ENCODE peak calls at places on chromosomes 1 and 21, in five cellular contexts. One of them, this sample, is unnamed.

GRCh38 chr21:14383596-14384210 is 757 bp upstream of the HSPA13 start:
- DNase-seq in astrocyte of the spinal cord: no peak
- DNase-seq in fibroblast of the aortic adventitia: no peak
- DNase-seq in PC-9: no peak
- DNase-seq in BJ: no peak
- DNase-seq in this sample: no peak

GRCh38 chr21:31781737-31782136 is 49.8 kb upstream of the SCAF4 start:
- DNase-seq in astrocyte of the spinal cord: peak
- DNase-seq in fibroblast of the aortic adventitia: peak
- DNase-seq in PC-9: no peak
- DNase-seq in BJ: no peak
- DNase-seq in this sample: no peak

GRCh38 chr1:8554956-8555534 is 237.1 kb downstream of the SLC45A1 start:
- DNase-seq in astrocyte of the spinal cord: peak
- DNase-seq in fibroblast of the aortic adventitia: peak
- DNase-seq in PC-9: no peak
- DNase-seq in BJ: no peak
- DNase-seq in this sample: no peak

GRCh38 chr1:29245876-29246275 is 9.6 kb downstream of the PTPRU start:
- DNase-seq in astrocyte of the spinal cord: peak
- DNase-seq in fibroblast of the aortic adventitia: peak
- DNase-seq in PC-9: peak
- DNase-seq in BJ: no peak
- DNase-seq in this sample: no peak

GRCh38 chr1:177283380-177283779 is 112.6 kb downstream of the BRINP2 start:
- DNase-seq in astrocyte of the spinal cord: no peak
- DNase-seq in fibroblast of the aortic adventitia: no peak
- DNase-seq in PC-9: no peak
- DNase-seq in BJ: no peak
- DNase-seq in this sample: no peak

GRCh38 chr1:116352349-116352813 is 20.7 kb upstream of the ATP1A1 start:
- DNase-seq in astrocyte of the spinal cord: no peak
- DNase-seq in fibroblast of the aortic adventitia: no peak
- DNase-seq in PC-9: no peak
- DNase-seq in BJ: no peak
- DNase-seq in this sample: no peak

GRCh38 chr1:11772458-11772857 is 10.5 kb downstream of the C1orf167 start:
- DNase-seq in astrocyte of the spinal cord: no peak
- DNase-seq in fibroblast of the aortic adventitia: no peak
- DNase-seq in PC-9: no peak
- DNase-seq in BJ: no peak
- DNase-seq in this sample: no peak

GRCh38 chr1:226001852-226002666 is 2.9 kb upstream of the SDE2 start:
- DNase-seq in astrocyte of the spinal cord: peak
- DNase-seq in fibroblast of the aortic adventitia: peak
- DNase-seq in PC-9: peak
- DNase-seq in BJ: no peak
- DNase-seq in this sample: peak

GRCh38 chr1:226404063-226404903 is 3.6 kb downstream of the PARP1 start:
- DNase-seq in astrocyte of the spinal cord: no peak
- DNase-seq in fibroblast of the aortic adventitia: peak
- DNase-seq in PC-9: no peak
- DNase-seq in BJ: no peak
- DNase-seq in this sample: no peak

GRCh38 chr1:243916160-243916559 is 66.1 kb upstream of the AKT3 start:
- DNase-seq in astrocyte of the spinal cord: no peak
- DNase-seq in fibroblast of the aortic adventitia: no peak
- DNase-seq in PC-9: no peak
- DNase-seq in BJ: no peak
- DNase-seq in this sample: no peak

GRCh38 chr1:243917863-243918565 is 68.0 kb upstream of the AKT3 start:
- DNase-seq in astrocyte of the spinal cord: peak
- DNase-seq in fibroblast of the aortic adventitia: peak
- DNase-seq in PC-9: no peak
- DNase-seq in BJ: no peak
- DNase-seq in this sample: no peak

GRCh38 chr1:243912347-243912746 is 62.3 kb upstream of the AKT3 start:
- DNase-seq in astrocyte of the spinal cord: no peak
- DNase-seq in fibroblast of the aortic adventitia: no peak
- DNase-seq in PC-9: no peak
- DNase-seq in BJ: no peak
- DNase-seq in this sample: no peak

GRCh38 chr1:243921113-243921512 is 71.1 kb upstream of the AKT3 start:
- DNase-seq in astrocyte of the spinal cord: no peak
- DNase-seq in fibroblast of the aortic adventitia: no peak
- DNase-seq in PC-9: no peak
- DNase-seq in BJ: no peak
- DNase-seq in this sample: no peak

GRCh38 chr1:243917177-243917862 is 67.3 kb upstream of the AKT3 start:
- DNase-seq in astrocyte of the spinal cord: peak
- DNase-seq in fibroblast of the aortic adventitia: peak
- DNase-seq in PC-9: peak
- DNase-seq in BJ: peak
- DNase-seq in this sample: peak
- TF ChIP-seq CTCF in astrocyte of the spinal cord: peak
- TF ChIP-seq CTCF in fibroblast of the aortic adventitia: peak
- TF ChIP-seq CTCF in PC-9: no peak
- TF ChIP-seq CTCF in BJ: peak
- TF ChIP-seq CTCF in this sample: no peak

DNA sequence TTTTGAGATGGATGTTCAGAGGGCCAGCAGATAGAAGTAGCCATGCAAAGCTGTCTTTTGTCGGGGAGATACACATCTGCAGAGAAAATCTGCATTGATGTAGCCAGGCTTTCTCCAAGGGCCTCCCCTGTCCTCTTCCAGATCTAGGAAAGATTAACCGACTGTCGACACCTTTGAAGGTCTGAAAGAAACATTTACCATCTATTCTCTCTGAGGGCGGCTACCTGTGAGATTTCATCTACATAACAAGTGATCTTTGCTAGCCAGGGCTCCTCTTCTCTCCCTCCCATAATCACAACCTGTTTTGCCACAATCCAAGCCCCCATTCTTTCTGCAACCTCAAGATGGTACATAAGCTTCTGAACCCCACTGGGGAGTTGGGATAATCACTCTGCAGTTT is 193.6 kb downstream of the RGS7 start:
- DNase-seq in astrocyte of the spinal cord: no peak
- DNase-seq in fibroblast of the aortic adventitia: no peak
- DNase-seq in PC-9: no peak
- DNase-seq in BJ: no peak
- DNase-seq in this sample: no peak
- H3K4me3 ChIP-seq in astrocyte of the spinal cord: no peak
- H3K4me3 ChIP-seq in fibroblast of the aortic adventitia: no peak
- H3K4me3 ChIP-seq in PC-9: no peak
- H3K4me3 ChIP-seq in BJ: no peak
- H3K4me3 ChIP-seq in this sample: no peak

GRCh38 chr21:27566521-27566920 is 599.6 kb upstream of the ADAMTS5 start:
- DNase-seq in astrocyte of the spinal cord: no peak
- DNase-seq in fibroblast of the aortic adventitia: no peak
- DNase-seq in PC-9: no peak
- DNase-seq in BJ: no peak
- DNase-seq in this sample: no peak

GRCh38 chr21:27564684-27565280 is 597.9 kb upstream of the ADAMTS5 start:
- DNase-seq in astrocyte of the spinal cord: peak
- DNase-seq in fibroblast of the aortic adventitia: peak
- DNase-seq in PC-9: peak
- DNase-seq in BJ: no peak
- DNase-seq in this sample: no peak

GRCh38 chr21:27562303-27562702 is 595.4 kb upstream of the ADAMTS5 start:
- DNase-seq in astrocyte of the spinal cord: no peak
- DNase-seq in fibroblast of the aortic adventitia: peak
- DNase-seq in PC-9: no peak
- DNase-seq in BJ: no peak
- DNase-seq in this sample: no peak

GRCh38 chr21:27569091-27569490 is 602.2 kb upstream of the ADAMTS5 start:
- DNase-seq in astrocyte of the spinal cord: no peak
- DNase-seq in fibroblast of the aortic adventitia: peak
- DNase-seq in PC-9: no peak
- DNase-seq in BJ: no peak
- DNase-seq in this sample: no peak

GRCh38 chr21:27565418-27565817 is 598.5 kb upstream of the ADAMTS5 start:
- DNase-seq in astrocyte of the spinal cord: no peak
- DNase-seq in fibroblast of the aortic adventitia: no peak
- DNase-seq in PC-9: no peak
- DNase-seq in BJ: no peak
- DNase-seq in this sample: no peak
- TF ChIP-seq CTCF in astrocyte of the spinal cord: peak
- TF ChIP-seq CTCF in fibroblast of the aortic adventitia: no peak
- TF ChIP-seq CTCF in PC-9: no peak
- TF ChIP-seq CTCF in BJ: no peak
- TF ChIP-seq CTCF in this sample: no peak

DNA sequence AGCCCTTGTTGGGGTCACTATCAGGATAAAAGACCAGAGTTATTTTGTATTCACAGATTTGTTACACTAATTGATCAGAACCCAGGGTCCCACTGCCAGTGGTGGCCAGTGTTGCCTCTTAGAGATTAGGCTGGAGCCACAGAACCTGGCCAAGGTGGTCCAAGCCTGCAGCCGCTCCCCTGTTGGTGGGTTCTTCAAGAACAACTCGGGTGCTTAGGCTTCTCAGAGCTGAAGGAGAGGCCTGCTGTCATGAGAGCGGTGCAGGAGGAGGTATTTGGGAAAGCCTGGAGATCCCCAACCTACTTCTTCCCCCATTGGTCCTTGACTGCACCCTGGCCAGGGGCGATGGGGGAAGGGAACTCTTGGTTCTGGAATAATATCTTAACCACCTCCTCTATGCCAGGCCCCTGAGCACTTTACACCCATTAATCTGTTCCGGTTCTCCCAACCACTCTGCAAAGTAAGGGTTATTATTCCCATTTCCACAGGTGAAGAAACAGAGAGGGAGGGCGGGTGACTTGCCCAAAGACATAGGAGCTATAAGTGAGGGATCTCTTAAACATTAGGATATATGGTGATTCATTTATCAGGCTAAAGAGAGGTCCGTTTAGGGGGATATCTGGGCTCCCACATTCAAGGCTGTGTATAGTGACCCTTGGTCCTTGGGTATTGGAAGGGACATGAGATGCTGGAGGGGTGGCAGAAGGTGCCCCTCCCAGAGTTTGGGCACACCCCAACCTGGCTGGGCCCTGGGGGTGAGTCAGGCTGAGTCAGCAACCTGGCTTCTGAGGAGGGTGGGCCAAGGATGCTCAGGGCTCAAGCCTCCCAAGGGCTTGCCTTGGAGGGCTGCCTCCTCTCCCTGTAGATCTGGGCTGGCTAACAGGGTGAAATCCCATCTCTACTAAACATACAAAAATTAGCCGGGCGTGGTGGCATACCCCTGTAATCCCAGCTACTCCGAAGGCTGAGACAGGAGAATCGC is 5.1 kb downstream of the TRNP1 start:
- DNase-seq in astrocyte of the spinal cord: peak
- DNase-seq in fibroblast of the aortic adventitia: peak
- DNase-seq in PC-9: no peak
- DNase-seq in BJ: no peak
- DNase-seq in this sample: no peak
- H3K4me3 ChIP-seq in astrocyte of the spinal cord: no peak
- H3K4me3 ChIP-seq in fibroblast of the aortic adventitia: no peak
- H3K4me3 ChIP-seq in PC-9: no peak
- H3K4me3 ChIP-seq in BJ: no peak
- H3K4me3 ChIP-seq in this sample: no peak

DNA sequence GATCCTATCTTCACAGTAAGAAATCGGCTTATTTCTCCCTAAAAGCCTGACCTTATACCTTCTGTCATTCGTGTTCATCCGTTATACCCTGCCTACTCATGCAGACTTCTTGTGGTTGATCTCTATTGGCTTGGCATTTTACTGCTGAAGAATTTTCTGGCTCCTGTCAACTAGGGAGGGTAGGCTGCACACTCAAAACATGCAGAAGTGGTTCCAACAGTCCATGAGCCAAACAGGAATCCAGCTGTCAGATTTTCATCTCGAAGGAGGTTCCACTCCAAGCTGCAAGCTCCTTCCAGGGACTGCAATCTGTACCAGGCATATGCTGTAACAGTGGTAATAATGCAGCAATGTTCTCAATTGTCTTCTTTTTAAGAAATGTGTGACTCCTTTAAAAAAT is 10.1 kb downstream of the DNAJC11 start:
- DNase-seq in astrocyte of the spinal cord: no peak
- DNase-seq in fibroblast of the aortic adventitia: peak
- DNase-seq in PC-9: no peak
- DNase-seq in BJ: no peak
- DNase-seq in this sample: no peak
- TF ChIP-seq CTCF in astrocyte of the spinal cord: no peak
- TF ChIP-seq CTCF in fibroblast of the aortic adventitia: no peak
- TF ChIP-seq CTCF in PC-9: no peak
- TF ChIP-seq CTCF in BJ: no peak
- TF ChIP-seq CTCF in this sample: no peak

GRCh38 chr1:172585348-172585747 is 52.4 kb downstream of the SUCO start:
- DNase-seq in astrocyte of the spinal cord: peak
- DNase-seq in fibroblast of the aortic adventitia: peak
- DNase-seq in PC-9: no peak
- DNase-seq in BJ: peak
- DNase-seq in this sample: no peak

GRCh38 chr1:172589553-172589952 is 56.6 kb downstream of the SUCO start:
- DNase-seq in astrocyte of the spinal cord: no peak
- DNase-seq in fibroblast of the aortic adventitia: no peak
- DNase-seq in PC-9: no peak
- DNase-seq in BJ: no peak
- DNase-seq in this sample: no peak

GRCh38 chr1:172585861-172586260 is 52.9 kb downstream of the SUCO start:
- DNase-seq in astrocyte of the spinal cord: no peak
- DNase-seq in fibroblast of the aortic adventitia: no peak
- DNase-seq in PC-9: no peak
- DNase-seq in BJ: no peak
- DNase-seq in this sample: no peak

GRCh38 chr1:172582889-172583288 is 49.9 kb downstream of the SUCO start:
- DNase-seq in astrocyte of the spinal cord: no peak
- DNase-seq in fibroblast of the aortic adventitia: no peak
- DNase-seq in PC-9: no peak
- DNase-seq in BJ: no peak
- DNase-seq in this sample: no peak

DNA sequence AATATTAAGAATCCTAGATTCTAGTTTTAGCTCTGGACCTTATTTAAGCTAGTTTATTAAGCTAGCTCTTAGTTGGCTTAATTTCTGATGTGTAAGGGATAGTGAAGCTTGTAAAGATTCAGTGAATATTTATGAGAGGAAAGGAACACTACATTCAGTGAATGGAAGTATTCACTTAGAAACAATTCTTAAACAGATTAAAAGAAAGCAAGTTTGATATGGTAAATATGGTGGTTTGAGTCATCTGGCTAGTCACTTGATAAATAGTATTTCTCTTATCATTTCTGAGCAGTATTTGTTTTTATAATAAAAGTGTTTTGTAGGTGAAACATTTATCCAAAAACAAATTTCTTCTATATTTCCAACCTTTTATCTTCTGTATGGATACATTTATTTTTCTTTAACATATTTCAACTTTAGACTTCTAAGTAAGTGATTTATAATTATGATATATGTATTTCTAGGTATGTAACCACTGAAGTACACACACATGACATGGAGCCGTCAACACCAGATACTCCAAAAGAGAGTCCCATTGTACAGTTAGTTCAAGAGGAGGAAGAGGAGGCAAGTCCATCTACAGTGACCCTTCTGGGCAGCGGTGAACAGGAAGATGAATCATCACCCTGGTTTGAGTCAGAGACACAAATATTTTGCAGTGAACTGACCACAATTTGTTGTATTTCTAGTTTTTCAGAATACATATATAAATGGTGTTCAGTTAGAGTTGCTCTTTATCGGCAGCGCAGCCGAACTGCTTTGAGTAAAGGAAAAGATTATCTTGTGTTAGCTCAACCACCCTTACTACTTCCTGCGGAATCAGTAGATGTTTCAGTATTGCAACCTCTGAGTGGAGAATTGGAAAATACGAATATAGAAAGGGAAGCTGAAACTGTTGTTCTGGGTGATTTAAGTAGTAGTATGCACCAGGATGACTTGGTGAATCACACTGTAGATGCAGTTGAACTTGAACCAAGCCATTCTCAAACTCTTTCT is 55.6 kb downstream of the SUCO start:
- DNase-seq in astrocyte of the spinal cord: peak
- DNase-seq in fibroblast of the aortic adventitia: peak
- DNase-seq in PC-9: peak
- DNase-seq in BJ: peak
- DNase-seq in this sample: no peak
- H3K4me3 ChIP-seq in astrocyte of the spinal cord: no peak
- H3K4me3 ChIP-seq in fibroblast of the aortic adventitia: no peak
- H3K4me3 ChIP-seq in PC-9: peak
- H3K4me3 ChIP-seq in BJ: no peak
- H3K4me3 ChIP-seq in this sample: no peak